ENCODE peak calls at places on chromosomes 16 and 17, in eight cellular contexts. W is fibroblast of lung; V is CD8-positive, alpha-beta T cell; A is Peyer's patch; H is CD8-positive, alpha-beta memory T cell; F is endodermal cell; D is pancreas; G is heart right ventricle. K is an unnamed sample. For H3K4me1 and H3K36me3, the result is how much of the 10 kb centered on the place peaks cover.

GRCh38 chr17:34639706-34640425 is 60.5 kb downstream of the TMEM132E start:
- DNase-seq in W (no peak), A (peak), D (no peak), V (no peak), G (no peak), H (no peak), F (no peak), K (no peak)

GRCh38 chr16:27790546-27791403 is 240.8 kb downstream of the KATNIP start:
- DNase-seq in G (no peak), H (no peak), F (no peak), A (no peak), V (no peak), D (no peak), W (no peak), K (no peak)

GRCh38 chr16:73385701-73386100 is 337.8 kb upstream of the ZFHX3 start:
- DNase-seq in V (no peak), H (no peak), A (no peak), D (no peak), F (peak), W (no peak), G (no peak), K (no peak)

GRCh38 chr17:34243732-34244299 is 11.3 kb upstream of the CCL2 start:
- DNase-seq in H (no peak), V (no peak), G (no peak), F (no peak), D (no peak), W (no peak), A (no peak), K (no peak)

GRCh38 chr16:3256876-3257465 is 538 bp upstream of the MEFV start:
- DNase-seq in G (no peak), H (no peak), W (no peak), D (no peak), V (no peak), F (no peak), A (no peak), K (no peak)

GRCh38 chr16:72878301-72879269 is 169.3 kb downstream of the ZFHX3 start:
- DNase-seq in V (no peak), W (peak), A (no peak), F (no peak), D (no peak), H (no peak), G (no peak), K (no peak)

GRCh38 chr17:48989100-48989499 is 8.1 kb upstream of the IGF2BP1 start:
- DNase-seq in F (peak), G (no peak), V (no peak), A (no peak), D (no peak), W (no peak), H (no peak), K (no peak)

GRCh38 chr17:17081304-17081940 is 39.2 kb downstream of the MPRIP start:
- DNase-seq in W (no peak), V (no peak), G (no peak), A (no peak), D (peak), H (no peak), F (no peak), K (no peak)

GRCh38 chr17:45430738-45431530 is 1.7 kb downstream of the ARHGAP27 start:
- DNase-seq in F (peak), V (no peak), W (no peak), A (peak), G (no peak), D (peak), H (no peak), K (no peak)

GRCh38 chr16:52597772-52598483 is 51.0 kb upstream of the TOX3 start:
- DNase-seq in A (no peak), G (no peak), F (peak), H (no peak), D (no peak), W (no peak), V (no peak), K (peak)

GRCh38 chr16:85856585-85856984 is 42.4 kb upstream of the IRF8 start:
- DNase-seq in F (peak), G (no peak), V (no peak), H (no peak), D (no peak), A (no peak), W (no peak), K (no peak)

GRCh38 chr17:66420961-66421371 is 118.6 kb downstream of the PRKCA start:
- DNase-seq in V (no peak), H (no peak), W (peak), G (no peak), F (peak), A (no peak), D (no peak), K (no peak)

GRCh38 chr17:67569873-67570272 is 147.9 kb upstream of the NOL11 start:
- DNase-seq in G (no peak), H (no peak), A (no peak), F (peak), D (no peak), V (no peak), W (no peak), K (no peak)

GRCh38 chr17:62791235-62792121 is 16.6 kb downstream of the MARCHF10 start:
- DNase-seq in V (no peak), W (peak), A (no peak), D (no peak), F (peak), G (no peak), H (no peak), K (no peak)

DNA sequence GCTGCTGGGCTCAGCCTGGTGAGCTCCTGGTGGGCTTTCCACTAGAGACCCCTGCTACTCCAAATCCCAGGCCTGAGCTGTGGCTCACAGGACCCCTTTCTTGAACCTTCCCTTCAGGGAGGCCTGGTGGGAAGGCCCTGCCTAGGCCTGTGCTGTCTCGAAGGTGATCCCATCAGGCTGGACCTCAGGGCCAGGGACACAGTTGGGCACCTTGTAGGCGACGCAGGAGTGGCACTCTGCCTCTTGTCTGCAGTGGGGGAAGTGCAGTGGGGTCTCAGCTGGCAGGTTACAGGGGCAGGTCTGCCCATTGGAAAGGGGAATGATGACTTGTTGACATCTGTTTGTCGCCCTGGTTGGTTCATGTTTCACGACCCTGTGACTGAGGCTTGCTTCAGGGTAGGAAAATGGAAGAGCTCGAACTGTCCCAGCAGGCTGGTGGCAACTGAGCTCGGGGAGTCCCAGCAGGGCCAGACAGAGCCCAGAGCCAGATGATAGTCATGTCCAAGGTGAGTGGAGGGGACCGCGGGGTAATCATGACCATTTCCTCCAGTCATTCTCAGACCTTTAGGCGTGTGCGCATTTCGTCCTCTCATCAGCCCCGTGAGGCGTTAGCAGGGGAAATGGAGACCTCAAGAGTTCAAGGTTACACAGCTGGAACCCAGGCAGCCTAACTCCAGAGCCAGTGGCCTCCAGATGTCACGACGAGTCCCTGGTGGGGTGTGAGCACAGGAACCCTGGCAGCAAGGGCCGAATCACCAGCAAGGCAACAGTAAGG is 11.3 kb downstream of the CMIP start:
- DNase-seq in W (no peak), D (no peak), F (peak), G (no peak), V (no peak), A (no peak), H (no peak), K (no peak)
- H3K4me3 ChIP-seq in W (no peak), D (no peak), F (no peak), G (no peak), V (no peak), A (no peak), H (no peak), K (no peak)

GRCh38 chr16:4393243-4393606 is 21.6 kb downstream of the VASN start:
- DNase-seq in D (no peak), W (no peak), A (no peak), G (no peak), F (no peak), V (no peak), H (no peak), K (no peak)
- H3K4me1 ChIP-seq in D (under half), W (under half), A (under half), G (under half), F (under half), V (under half), H (under half), K (under half)

GRCh38 chr17:81197409-81197795 is 25.4 kb downstream of the CEP131 start:
- DNase-seq in A (no peak), V (no peak), G (no peak), W (no peak), D (no peak), H (no peak), F (no peak), K (no peak)

GRCh38 chr17:81195941-81196495 is 26.7 kb downstream of the CEP131 start:
- DNase-seq in W (no peak), D (no peak), V (no peak), F (no peak), H (no peak), G (no peak), A (no peak), K (no peak)

GRCh38 chr17:81194941-81195901 is 27.5 kb downstream of the CEP131 start:
- DNase-seq in H (no peak), A (no peak), F (no peak), D (no peak), V (no peak), W (no peak), G (peak), K (no peak)

GRCh38 chr17:81197831-81198490 is 24.8 kb downstream of the CEP131 start:
- DNase-seq in H (no peak), G (no peak), D (no peak), A (no peak), W (no peak), F (no peak), V (no peak), K (no peak)

DNA sequence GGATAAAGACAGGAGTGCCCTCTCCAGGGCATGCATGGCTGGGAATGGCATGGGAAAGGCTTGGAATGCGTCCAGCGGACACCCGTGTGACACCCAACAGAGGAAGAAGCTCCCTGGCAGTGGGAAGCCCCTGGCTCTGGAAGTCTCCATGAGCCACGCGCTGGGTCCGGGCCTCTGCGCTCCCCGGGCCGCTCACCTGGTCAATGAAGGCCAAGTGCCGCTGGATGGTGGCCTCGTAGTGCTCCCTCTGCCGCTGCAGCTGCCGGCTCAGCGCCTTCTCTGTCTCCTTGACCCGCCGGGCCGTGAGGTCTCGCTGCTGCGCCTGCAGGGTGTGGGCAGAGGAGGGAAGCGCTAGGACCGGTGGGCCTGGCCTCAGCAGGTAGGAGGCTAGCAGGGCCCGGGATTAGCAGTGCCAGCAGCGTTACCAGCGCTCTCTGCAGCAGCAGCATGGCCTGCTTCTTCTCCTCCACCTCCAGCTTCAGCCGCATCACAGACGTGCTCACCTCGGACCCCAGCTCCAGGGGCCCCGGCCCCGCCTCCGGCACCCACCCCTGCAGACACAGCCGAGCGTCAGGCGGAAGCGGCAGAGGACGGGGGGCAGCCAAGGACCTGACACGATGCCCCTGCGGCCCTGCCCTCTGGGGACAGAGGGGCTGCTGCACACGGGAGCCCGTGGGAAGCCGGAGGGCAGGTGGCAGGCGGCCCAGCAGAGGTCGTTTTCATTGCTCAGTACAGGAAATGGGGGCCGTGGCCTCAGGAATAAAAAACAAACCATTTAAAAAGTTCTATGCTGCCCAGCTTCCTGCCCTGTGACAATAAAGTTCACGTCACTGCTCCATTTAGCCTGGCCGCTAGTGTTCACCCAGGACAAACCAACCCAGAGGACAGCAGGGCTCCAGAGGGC is 26.0 kb downstream of the CEP131 start:
- DNase-seq in A (no peak), H (no peak), V (no peak), G (no peak), D (no peak), W (no peak), F (no peak), K (no peak)
- H3K36me3 ChIP-seq in A (under half), H (under half), V (under half), G (under half), D (under half), W (under half), F (under half), K (under half)

DNA sequence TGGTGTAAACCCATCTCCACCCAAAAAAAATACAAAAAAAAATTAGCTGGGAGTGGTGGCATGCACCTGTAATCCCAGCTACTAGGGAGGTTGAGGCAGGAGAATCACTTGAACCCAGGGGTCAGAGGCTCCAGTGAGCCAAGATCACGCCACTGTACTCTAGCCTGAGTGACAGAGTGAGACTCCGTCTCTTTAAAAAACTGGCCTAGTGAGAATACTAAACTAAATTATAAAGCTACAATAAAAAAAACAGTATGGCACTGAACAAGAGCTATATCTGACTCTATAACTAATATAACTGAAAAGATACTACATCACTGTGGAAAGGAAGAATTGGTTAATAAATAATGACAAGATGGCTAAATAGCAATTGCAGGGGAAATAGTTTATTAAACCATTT is 6.4 kb downstream of the SMURF2 start:
- DNase-seq in W (no peak), G (no peak), D (no peak), V (no peak), H (no peak), A (no peak), F (no peak), K (no peak)
- H3K4me3 ChIP-seq in W (no peak), G (no peak), D (no peak), V (no peak), H (no peak), A (no peak), F (no peak), K (no peak)

DNA sequence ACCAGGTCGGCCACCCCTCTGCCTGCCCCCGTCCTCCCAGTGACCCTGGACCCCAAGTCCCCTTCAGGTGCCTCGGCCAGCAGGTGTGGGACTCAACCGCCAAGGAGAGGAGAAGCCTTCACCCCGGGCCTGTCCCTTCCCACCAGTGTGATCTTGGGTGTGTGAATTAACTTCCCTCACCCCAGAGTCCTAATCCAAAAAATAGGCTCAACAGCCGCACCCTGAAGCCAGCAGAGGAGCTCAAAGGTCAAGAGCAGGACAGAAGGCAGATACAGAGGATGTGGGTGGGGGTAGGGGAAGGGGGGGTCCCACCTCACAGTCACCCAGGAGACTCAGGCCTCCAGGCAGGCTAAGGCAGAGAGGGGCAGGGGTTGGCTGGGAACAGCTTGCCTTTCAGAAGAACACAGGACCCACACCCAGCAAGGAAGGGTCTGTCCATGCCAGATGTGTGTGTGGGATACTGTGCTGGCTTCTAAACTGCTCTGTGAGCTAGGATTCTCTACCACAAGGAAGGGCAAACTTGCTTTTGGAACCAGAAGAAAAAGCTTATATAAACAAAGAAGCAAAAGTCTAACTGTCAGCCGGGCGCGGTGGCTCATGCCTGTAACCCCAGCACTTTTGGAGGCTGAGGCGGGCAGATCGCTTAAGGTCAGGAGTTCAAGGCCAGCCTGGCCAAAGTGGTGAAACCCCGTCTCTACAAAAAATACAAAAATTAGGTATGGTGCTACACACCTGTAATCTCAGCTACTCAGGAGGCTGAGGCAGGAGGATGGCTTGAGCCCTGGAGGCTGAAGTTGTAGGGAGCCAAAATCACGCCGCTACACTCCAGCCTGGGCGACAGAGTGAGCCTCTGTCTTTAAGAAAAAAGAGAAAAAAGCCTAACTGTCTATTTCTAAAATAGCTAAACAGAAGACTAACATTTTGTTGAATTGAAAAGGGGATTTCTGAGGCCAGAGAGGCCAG is 4.6 kb downstream of the PIEZO1 start:
- DNase-seq in V (no peak), H (no peak), W (peak), D (no peak), G (no peak), A (no peak), F (no peak), K (no peak)
- H3K4me1 ChIP-seq in V (half or more), H (half or more), W (under half), D (under half), G (under half), A (half or more), F (under half), K (under half)